ENCODE peak calls at places on chromosomes 1 and 21, in eight cellular contexts. R is B cell; V is AG09309; N is HFF-Myc; P is activated B cell treated with CpG ODN at 0.5 μM for 24 hours; C is H1; A is tibial artery; J is CD4-positive, alpha-beta T cell. I is an unnamed sample.

GRCh38 chr1:83515566-83516169 is 483.3 kb downstream of the TTLL7 start:
- DNase-seq in R (no peak), V (no peak), N (peak), P (no peak), C (no peak), A (no peak), J (no peak), I (no peak)

GRCh38 chr21:16081304-16081703 is 351.5 kb downstream of the USP25 start:
- DNase-seq in R (no peak), V (no peak), N (no peak), P (no peak), C (no peak), A (no peak), J (no peak), I (no peak)

GRCh38 chr1:22625262-22625925 is 11.0 kb upstream of the C1QA start:
- DNase-seq in R (no peak), V (no peak), N (no peak), P (no peak), C (peak), A (no peak), J (no peak), I (no peak)

GRCh38 chr1:16630661-16631247 is 17.4 kb upstream of the NBPF1 start:
- DNase-seq in R (no peak), V (no peak), N (no peak), P (peak), C (peak), A (no peak), J (no peak), I (no peak)

GRCh38 chr1:201126832-201127754 is at the start of gene ASCL5:
- DNase-seq in R (no peak), V (no peak), N (no peak), P (no peak), C (peak), A (no peak), J (no peak), I (no peak)

GRCh38 chr1:152348447-152348846 is 11.4 kb downstream of the FLG2 start:
- DNase-seq in R (no peak), V (no peak), N (no peak), P (no peak), C (no peak), A (no peak), J (no peak), I (no peak)

GRCh38 chr1:33256335-33256700 is at the start of gene ZNF362:
- DNase-seq in R (peak), V (no peak), N (no peak), P (peak), C (peak), A (peak), J (peak), I (peak)

GRCh38 chr1:111417755-111418154 is 9.8 kb downstream of the OVGP1 start:
- DNase-seq in R (no peak), V (no peak), N (no peak), P (no peak), C (no peak), A (no peak), J (no peak), I (no peak)

GRCh38 chr1:172980971-172981370 is 69.8 kb downstream of the TNFSF18 start:
- DNase-seq in R (no peak), V (no peak), N (no peak), P (no peak), C (no peak), A (no peak), J (no peak), I (no peak)

GRCh38 chr1:85544689-85545203 is 35.8 kb upstream of the CCN1 start:
- DNase-seq in R (no peak), V (no peak), N (no peak), P (no peak), C (no peak), A (no peak), J (no peak), I (no peak)

GRCh38 chr1:241387216-241387615 is 30.2 kb upstream of the RGS7 start:
- DNase-seq in R (no peak), V (no peak), N (no peak), P (no peak), C (no peak), A (no peak), J (no peak), I (no peak)

GRCh38 chr1:116393015-116393414 is 20.0 kb downstream of the ATP1A1 start:
- DNase-seq in R (no peak), V (no peak), N (no peak), P (no peak), C (no peak), A (no peak), J (no peak), I (no peak)

GRCh38 chr1:25568090-25568833 is 24.9 kb downstream of the LDLRAP1 start:
- DNase-seq in R (no peak), V (no peak), N (no peak), P (no peak), C (peak), A (peak), J (no peak), I (no peak)

GRCh38 chr1:188822248-188822647 is 1655.4 kb downstream of the BRINP3 start:
- DNase-seq in R (no peak), V (no peak), N (no peak), P (no peak), C (no peak), A (no peak), J (no peak), I (no peak)

GRCh38 chr1:226643167-226643566 is 94.6 kb downstream of the STUM start:
- DNase-seq in R (peak), V (no peak), N (peak), P (peak), C (no peak), A (no peak), J (peak), I (no peak)

GRCh38 chr1:161351482-161351881 is 16.2 kb downstream of the CFAP126 start:
- DNase-seq in R (no peak), V (no peak), N (no peak), P (no peak), C (no peak), A (no peak), J (no peak), I (no peak)

GRCh38 chr1:25958475-25958874 is 39.4 kb downstream of the PAFAH2 start:
- DNase-seq in R (no peak), V (peak), N (peak), P (no peak), C (no peak), A (no peak), J (no peak), I (no peak)

GRCh38 chr1:37298769-37299168 is 175.6 kb upstream of the ZC3H12A start:
- DNase-seq in R (no peak), V (no peak), N (no peak), P (no peak), C (no peak), A (no peak), J (no peak), I (no peak)

GRCh38 chr1:201360486-201360885 is 17.0 kb downstream of the TNNT2 start:
- DNase-seq in R (no peak), V (no peak), N (no peak), P (no peak), C (no peak), A (no peak), J (no peak), I (no peak)

GRCh38 chr1:66316464-66317155 is 217.3 kb upstream of the SGIP1 start:
- DNase-seq in R (peak), V (no peak), N (no peak), P (no peak), C (no peak), A (no peak), J (no peak), I (no peak)

GRCh38 chr1:191498318-191498717 is 659.9 kb upstream of the RGS18 start:
- DNase-seq in R (no peak), V (no peak), N (no peak), P (no peak), C (no peak), A (no peak), J (no peak), I (no peak)

GRCh38 chr1:167359295-167359694 is 138.6 kb downstream of the POU2F1 start:
- DNase-seq in R (no peak), V (no peak), N (no peak), P (no peak), C (no peak), A (no peak), J (no peak), I (no peak)

GRCh38 chr21:42063578-42064521 is 7.3 kb upstream of the UMODL1 start:
- DNase-seq in R (peak), V (no peak), N (no peak), P (peak), C (no peak), A (no peak), J (peak), I (no peak)

GRCh38 chr1:33155877-33156538 is 25.8 kb downstream of the TRIM62 start:
- DNase-seq in R (no peak), V (no peak), N (no peak), P (no peak), C (no peak), A (no peak), J (no peak), I (no peak)

GRCh38 chr1:37270639-37271038 is 203.7 kb upstream of the ZC3H12A start:
- DNase-seq in R (no peak), V (no peak), N (no peak), P (no peak), C (no peak), A (no peak), J (no peak), I (no peak)

GRCh38 chr1:30818568-30819243 is 61.1 kb upstream of the LAPTM5 start:
- DNase-seq in R (no peak), V (no peak), N (no peak), P (no peak), C (no peak), A (no peak), J (no peak), I (no peak)

GRCh38 chr1:38699330-38700076 is 160.1 kb downstream of the RRAGC start:
- DNase-seq in R (no peak), V (no peak), N (no peak), P (no peak), C (no peak), A (no peak), J (no peak), I (no peak)

GRCh38 chr1:197173571-197174482 is 27.4 kb upstream of the ASPM start:
- DNase-seq in R (no peak), V (no peak), N (no peak), P (no peak), C (no peak), A (no peak), J (no peak), I (no peak)

GRCh38 chr1:206469933-206470691 is at the start of gene IKBKE:
- DNase-seq in R (peak), V (peak), N (no peak), P (peak), C (peak), A (peak), J (peak), I (no peak)
- TF ChIP-seq CTCF in R (peak), V (peak), N (peak), P (no peak), C (peak), A (peak), J (no peak), I (peak)

GRCh38 chr1:89632213-89633102 is 462 bp upstream of the LRRC8C start:
- DNase-seq in R (peak), V (no peak), N (no peak), P (peak), C (peak), A (peak), J (peak), I (peak)
- TF ChIP-seq CTCF in R (peak), V (peak), N (no peak), P (no peak), C (peak), A (peak), J (no peak), I (peak)

GRCh38 chr1:98821379-98821778 is 159.9 kb downstream of the SNX7 start:
- DNase-seq in R (no peak), V (no peak), N (no peak), P (no peak), C (no peak), A (no peak), J (no peak), I (no peak)
- TF ChIP-seq CTCF in R (no peak), V (no peak), N (no peak), P (no peak), C (no peak), A (no peak), J (no peak), I (no peak)

GRCh38 chr1:230537456-230537855 is 104.8 kb upstream of the COG2 start:
- DNase-seq in R (no peak), V (no peak), N (no peak), P (no peak), C (peak), A (no peak), J (no peak), I (no peak)
- TF ChIP-seq CTCF in R (no peak), V (no peak), N (peak), P (no peak), C (peak), A (no peak), J (no peak), I (peak)

GRCh38 chr1:45945426-45945825 is 142.0 kb downstream of the MAST2 start:
- DNase-seq in R (no peak), V (no peak), N (no peak), P (no peak), C (no peak), A (no peak), J (no peak), I (no peak)
- TF ChIP-seq CTCF in R (no peak), V (no peak), N (no peak), P (no peak), C (no peak), A (no peak), J (no peak), I (no peak)

GRCh38 chr1:214823311-214824117 is 220.5 kb downstream of the CENPF start:
- DNase-seq in R (no peak), V (no peak), N (no peak), P (no peak), C (peak), A (no peak), J (no peak), I (no peak)
- TF ChIP-seq CTCF in R (no peak), V (no peak), N (no peak), P (no peak), C (peak), A (no peak), J (no peak), I (peak)

GRCh38 chr1:54265126-54265525 is 65.2 kb downstream of the MRPL37 start:
- DNase-seq in R (no peak), V (no peak), N (no peak), P (no peak), C (no peak), A (no peak), J (no peak), I (no peak)

GRCh38 chr1:54266195-54266594 is 66.2 kb downstream of the MRPL37 start:
- DNase-seq in R (no peak), V (no peak), N (no peak), P (no peak), C (no peak), A (no peak), J (no peak), I (no peak)

GRCh38 chr1:54267815-54268551 is 68.0 kb downstream of the MRPL37 start:
- DNase-seq in R (no peak), V (no peak), N (no peak), P (no peak), C (no peak), A (no peak), J (no peak), I (no peak)

GRCh38 chr1:54263601-54264226 is 63.7 kb downstream of the MRPL37 start:
- DNase-seq in R (no peak), V (no peak), N (no peak), P (no peak), C (no peak), A (no peak), J (no peak), I (no peak)

GRCh38 chr1:54265661-54266060 is 65.7 kb downstream of the MRPL37 start:
- DNase-seq in R (no peak), V (no peak), N (no peak), P (no peak), C (no peak), A (no peak), J (no peak), I (no peak)
- TF ChIP-seq CTCF in R (no peak), V (no peak), N (no peak), P (no peak), C (no peak), A (no peak), J (no peak), I (no peak)

GRCh38 chr21:35154788-35155187 is 105.7 kb upstream of the RUNX1 start:
- DNase-seq in R (no peak), V (no peak), N (no peak), P (no peak), C (no peak), A (no peak), J (no peak), I (no peak)

GRCh38 chr21:35164380-35164779 is 115.3 kb upstream of the RUNX1 start:
- DNase-seq in R (no peak), V (no peak), N (no peak), P (no peak), C (no peak), A (no peak), J (no peak), I (no peak)

GRCh38 chr21:35163381-35163780 is 114.3 kb upstream of the RUNX1 start:
- DNase-seq in R (no peak), V (no peak), N (no peak), P (no peak), C (no peak), A (no peak), J (no peak), I (no peak)

GRCh38 chr21:35156293-35156976 is 107.3 kb upstream of the RUNX1 start:
- DNase-seq in R (no peak), V (no peak), N (no peak), P (no peak), C (no peak), A (no peak), J (no peak), I (no peak)

DNA sequence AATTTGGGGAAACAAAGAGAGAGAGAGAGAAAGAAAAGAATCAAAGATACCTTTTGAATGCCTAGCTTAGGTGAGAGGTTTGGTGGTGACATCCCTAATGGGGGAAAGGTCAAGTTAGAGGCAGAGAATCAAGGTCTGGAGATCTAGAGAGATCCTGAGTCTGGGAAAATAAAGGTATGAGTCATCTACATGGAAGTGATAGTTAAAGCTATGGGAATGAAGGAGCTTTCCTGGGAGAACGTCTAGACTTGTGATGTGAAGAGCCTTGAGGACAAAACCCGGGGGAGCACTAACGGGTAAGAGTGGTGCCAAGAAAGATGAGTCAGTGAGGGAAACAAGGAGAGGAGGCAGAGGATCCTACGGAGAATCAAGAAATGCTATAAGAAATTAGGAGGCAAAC is 110.8 kb upstream of the RUNX1 start:
- DNase-seq in R (no peak), V (no peak), N (peak), P (no peak), C (no peak), A (no peak), J (no peak), I (no peak)
- TF ChIP-seq CTCF in R (no peak), V (no peak), N (no peak), P (no peak), C (no peak), A (no peak), J (no peak), I (no peak)

DNA sequence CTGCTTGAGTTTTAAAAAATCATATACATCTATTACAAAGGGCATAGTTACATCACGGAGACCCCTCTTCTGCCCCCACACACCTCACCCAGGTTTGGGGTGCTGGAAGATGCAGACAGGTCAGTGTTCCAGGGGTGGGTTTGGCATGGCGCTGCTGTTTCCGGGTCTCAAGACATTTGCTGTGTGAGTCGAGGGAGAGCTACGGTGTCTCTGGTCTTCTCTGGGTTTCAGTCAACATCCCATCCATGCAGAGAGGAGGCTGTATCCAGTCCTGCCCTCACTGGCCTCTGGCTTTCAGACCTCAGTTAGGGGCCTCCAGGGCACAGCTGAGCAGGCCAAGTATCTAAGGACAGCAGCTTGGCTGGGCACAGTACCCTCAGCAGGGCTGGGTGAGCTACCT is 28.6 kb upstream of the DISP3 start:
- DNase-seq in R (no peak), V (no peak), N (no peak), P (no peak), C (no peak), A (no peak), J (no peak), I (no peak)
- TF ChIP-seq CTCF in R (no peak), V (no peak), N (no peak), P (no peak), C (no peak), A (no peak), J (no peak), I (no peak)

GRCh38 chr1:6041432-6042062 is 4.1 kb upstream of the KCNAB2 start:
- DNase-seq in R (peak), V (no peak), N (no peak), P (no peak), C (peak), A (no peak), J (no peak), I (no peak)
- TF ChIP-seq CTCF in R (peak), V (peak), N (peak), P (no peak), C (no peak), A (no peak), J (peak), I (peak)

I was measured in progenitor cell of endocrine pancreas.